ENCODE peak calls at places on chromosome 18, in ten cellular contexts. R is spleen, Q is suprapubic skin, E is sigmoid colon, J is HCT116, Z is H1, T is endothelial cell of umbilical vein, D is prostate gland, G is GM12891, S is GM12878. H is an unnamed sample.

GRCh38 chr18:76689646-76690264 is 132.6 kb upstream of the ZNF236 start:
- DNase-seq in E (peak), G (no peak), J (no peak), Q (no peak), Z (no peak), R (no peak), S (no peak), D (no peak), T (no peak), H (no peak)

GRCh38 chr18:13235326-13235937 is 16.9 kb downstream of the LDLRAD4 start:
- DNase-seq in T (peak), E (no peak), D (no peak), R (no peak), Q (peak), J (no peak), G (no peak), Z (no peak), S (no peak), H (no peak)

GRCh38 chr18:45837283-45838070 is 12.0 kb downstream of the SIGLEC15 start:
- DNase-seq in Z (peak), E (no peak), D (no peak), T (peak), R (peak), J (no peak), Q (no peak), S (no peak), G (no peak), H (peak)

GRCh38 chr18:9803698-9804516 is 81.9 kb upstream of the TXNDC2 start:
- DNase-seq in Q (no peak), R (no peak), D (peak), Z (no peak), J (no peak), S (no peak), T (peak), G (no peak), E (peak), H (no peak)

GRCh38 chr18:75208055-75208835 is 694 bp downstream of the PTGR3 start:
- DNase-seq in E (peak), G (no peak), R (peak), D (peak), Q (no peak), J (no peak), Z (no peak), T (peak), S (no peak), H (no peak)

GRCh38 chr18:35143615-35144596 is 96.9 kb upstream of the ZNF397 start:
- DNase-seq in D (peak), G (no peak), J (peak), Z (peak), R (no peak), Q (no peak), E (peak), S (no peak), T (peak), H (no peak)

GRCh38 chr18:58668897-58669296 is 2.4 kb upstream of the MALT1 start:
- DNase-seq in Z (no peak), E (no peak), T (peak), D (no peak), Q (no peak), J (peak), G (no peak), S (no peak), R (no peak), H (no peak)

GRCh38 chr18:48805826-48806535 is 144.8 kb downstream of the SMAD7 start:
- DNase-seq in E (peak), J (no peak), T (no peak), S (no peak), Q (peak), R (no peak), G (no peak), D (no peak), Z (no peak), H (no peak)

GRCh38 chr18:66632771-66633170 is 28.9 kb upstream of the CDH19 start:
- DNase-seq in E (no peak), D (no peak), S (no peak), Z (no peak), R (no peak), G (no peak), J (no peak), T (peak), Q (no peak), H (no peak)

GRCh38 chr18:71249791-71250190 is 960.9 kb downstream of the SOCS6 start:
- DNase-seq in G (no peak), Q (no peak), T (no peak), R (no peak), S (no peak), Z (no peak), J (no peak), E (no peak), D (no peak), H (no peak)

GRCh38 chr18:47263197-47263827 is 11.9 kb upstream of the SKOR2 start:
- DNase-seq in E (no peak), T (no peak), R (peak), S (no peak), G (no peak), D (no peak), J (no peak), Q (no peak), Z (no peak), H (no peak)

GRCh38 chr18:23981369-23981768 is 33.2 kb upstream of the TTC39C start:
- DNase-seq in T (no peak), Q (no peak), S (peak), Z (no peak), D (no peak), E (no peak), G (no peak), J (no peak), R (no peak), H (no peak)

GRCh38 chr18:43578636-43579203 is 301.4 kb upstream of the SYT4 start:
- DNase-seq in S (no peak), D (no peak), Q (no peak), G (no peak), J (no peak), T (peak), Z (no peak), R (no peak), E (no peak), H (no peak)

GRCh38 chr18:52313213-52313612 is 26.8 kb upstream of the DCC start:
- DNase-seq in E (no peak), Z (no peak), J (no peak), R (no peak), G (no peak), D (no peak), T (no peak), Q (no peak), S (no peak), H (no peak)

GRCh38 chr18:47100214-47100831 is 50.0 kb downstream of the HDHD2 start:
- DNase-seq in S (no peak), Q (no peak), G (peak), T (peak), D (peak), R (peak), Z (peak), J (peak), E (peak), H (no peak)

GRCh38 chr18:9824474-9824832 is 61.3 kb upstream of the TXNDC2 start:
- DNase-seq in S (no peak), J (no peak), D (peak), Z (no peak), Q (no peak), R (no peak), E (peak), G (no peak), T (no peak), H (no peak)

GRCh38 chr18:21100141-21100540 is 11.5 kb downstream of the ROCK1 start:
- DNase-seq in G (no peak), T (peak), R (no peak), J (no peak), E (no peak), Q (no peak), Z (no peak), D (no peak), S (no peak), H (no peak)

GRCh38 chr18:11149441-11150270 is at the start of gene PIEZO2:
- DNase-seq in R (peak), T (peak), G (peak), Z (no peak), S (peak), E (peak), Q (no peak), D (peak), J (no peak), H (no peak)

GRCh38 chr18:8898990-8899389 is 193.6 kb downstream of the MTCL1 start:
- DNase-seq in E (no peak), Q (no peak), R (no peak), S (no peak), J (no peak), D (no peak), T (no peak), G (no peak), Z (no peak), H (no peak)

GRCh38 chr18:32040936-32041335 is 22.3 kb downstream of the RNF125 start:
- DNase-seq in G (no peak), T (peak), D (no peak), S (no peak), J (no peak), E (no peak), Q (no peak), R (no peak), Z (no peak), H (no peak)

GRCh38 chr18:79935499-79935898 is 16.0 kb downstream of the SLC66A2 start:
- DNase-seq in J (no peak), S (no peak), Z (no peak), G (no peak), D (no peak), Q (peak), T (no peak), E (peak), R (no peak), H (no peak)

GRCh38 chr18:27991391-27991790 is 185.5 kb downstream of the CDH2 start:
- DNase-seq in J (no peak), D (no peak), Z (no peak), G (no peak), R (no peak), S (no peak), T (no peak), E (no peak), Q (no peak), H (no peak)

GRCh38 chr18:961644-962355 is 57.1 kb downstream of the ADCYAP1 start:
- DNase-seq in T (peak), E (no peak), Q (no peak), D (no peak), S (no peak), Z (peak), J (peak), G (peak), R (no peak), H (no peak)

GRCh38 chr18:62018034-62018760 is 125.4 kb upstream of the RNF152 start:
- DNase-seq in J (no peak), T (no peak), R (no peak), E (peak), G (no peak), Q (peak), S (no peak), Z (no peak), D (peak), H (no peak)

GRCh38 chr18:57797209-57797651 is 5.9 kb downstream of the ATP8B1 start:
- DNase-seq in J (no peak), E (no peak), R (no peak), D (no peak), T (no peak), G (no peak), Q (no peak), Z (no peak), S (no peak), H (no peak)

GRCh38 chr18:67342159-67342558 is 174.4 kb downstream of the DSEL start:
- DNase-seq in R (no peak), Z (no peak), Q (no peak), J (no peak), E (no peak), G (no peak), S (no peak), D (no peak), T (no peak), H (no peak)

GRCh38 chr18:9569178-9569577 is 45.2 kb downstream of the PPP4R1 start:
- DNase-seq in T (no peak), Z (no peak), D (no peak), R (no peak), G (no peak), J (no peak), S (no peak), E (no peak), Q (no peak), H (no peak)

GRCh38 chr18:62331581-62332436 is 6.7 kb downstream of the TNFRSF11A start:
- DNase-seq in S (no peak), D (no peak), R (peak), J (no peak), Q (no peak), E (peak), Z (no peak), T (peak), G (no peak), H (no peak)

GRCh38 chr18:8052237-8052701 is 485.2 kb downstream of the PTPRM start:
- DNase-seq in J (no peak), Q (no peak), S (no peak), E (no peak), T (no peak), G (no peak), Z (no peak), R (no peak), D (no peak), H (no peak)

GRCh38 chr18:24987271-24987932 is 364.6 kb downstream of the ZNF521 start:
- DNase-seq in Q (peak), Z (no peak), T (peak), S (no peak), E (peak), G (no peak), D (peak), R (no peak), J (no peak), H (no peak)

GRCh38 chr18:47772374-47773248 is 157.8 kb downstream of the SMAD2 start:
- DNase-seq in Z (peak), Q (no peak), J (peak), S (no peak), G (no peak), D (no peak), E (no peak), T (peak), R (peak), H (peak)

GRCh38 chr18:47883771-47884413 is 46.6 kb downstream of the SMAD2 start:
- DNase-seq in E (no peak), S (no peak), Q (no peak), Z (no peak), G (no peak), T (peak), R (no peak), D (no peak), J (no peak), H (no peak)

GRCh38 chr18:21855432-21855831 is 114.8 kb downstream of the MIB1 start:
- DNase-seq in D (no peak), S (no peak), E (no peak), Q (no peak), R (no peak), Z (no peak), G (no peak), J (no peak), T (no peak), H (no peak)

DNA sequence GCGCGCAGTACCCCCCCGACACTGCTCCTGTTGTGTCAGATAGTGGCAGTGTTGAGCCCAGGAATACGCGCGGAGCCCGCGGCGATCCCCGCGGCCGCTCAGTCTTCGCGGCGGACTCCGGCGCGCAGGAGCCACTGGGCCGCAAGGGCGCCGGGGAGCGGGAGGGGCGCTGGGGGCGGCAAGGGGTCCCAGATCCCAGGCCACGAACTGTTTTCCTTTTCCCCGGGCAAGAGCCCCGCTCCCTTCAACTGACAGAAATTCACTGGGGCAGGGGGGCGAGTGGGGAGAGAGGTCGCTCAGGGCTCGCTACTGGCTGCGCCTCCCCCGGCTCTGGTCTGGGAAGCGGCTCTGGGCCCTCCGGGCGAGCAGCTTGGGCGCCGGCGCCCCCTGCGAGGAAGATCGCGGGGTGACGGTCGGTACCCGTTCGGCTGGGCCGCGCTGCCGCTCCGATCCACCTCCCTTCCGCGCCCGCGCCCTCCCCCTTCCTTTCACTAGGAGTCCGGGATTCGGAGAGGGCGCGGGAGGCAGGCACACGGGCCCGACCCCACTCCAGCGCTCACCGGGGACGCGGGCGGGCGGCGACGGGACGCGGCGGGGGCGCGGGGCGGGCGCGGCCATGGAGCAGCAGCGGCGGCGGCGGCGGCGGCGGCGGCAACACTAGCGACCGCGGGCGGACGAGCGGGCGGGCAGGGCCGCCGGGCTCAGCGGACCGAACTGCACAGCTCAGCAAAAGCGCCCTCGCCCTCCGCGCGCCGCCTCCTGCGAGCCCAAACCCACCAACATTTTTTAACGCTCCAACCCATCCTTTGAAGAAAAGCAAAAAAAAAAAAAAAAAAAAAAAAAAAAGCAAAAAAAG is 1.4 kb upstream of the SETBP1 start:
- DNase-seq in T (peak), R (peak), E (peak), S (no peak), Z (peak), J (no peak), D (peak), Q (peak), G (peak), H (peak)
- TF ChIP-seq POLR2A in T (no peak), R (peak), E (peak), S (peak), Z (no peak), J (no peak), D (peak), Q (no peak), G (peak), H (peak)

GRCh38 chr18:70025580-70025979 is 77.9 kb upstream of the CD226 start:
- DNase-seq in S (no peak), D (no peak), E (no peak), G (no peak), R (no peak), J (no peak), Z (no peak), Q (no peak), T (peak), H (no peak)

GRCh38 chr18:70028084-70028483 is 80.4 kb upstream of the CD226 start:
- DNase-seq in J (no peak), S (no peak), D (no peak), Z (no peak), G (no peak), E (no peak), Q (no peak), R (no peak), T (no peak), H (no peak)

GRCh38 chr18:70028734-70029133 is 81.1 kb upstream of the CD226 start:
- DNase-seq in T (no peak), Q (no peak), S (peak), G (no peak), R (no peak), Z (no peak), J (no peak), D (no peak), E (no peak), H (no peak)

GRCh38 chr18:70029163-70029562 is 81.5 kb upstream of the CD226 start:
- DNase-seq in T (no peak), Q (no peak), E (no peak), Z (no peak), S (no peak), R (no peak), J (no peak), G (no peak), D (no peak), H (no peak)

DNA sequence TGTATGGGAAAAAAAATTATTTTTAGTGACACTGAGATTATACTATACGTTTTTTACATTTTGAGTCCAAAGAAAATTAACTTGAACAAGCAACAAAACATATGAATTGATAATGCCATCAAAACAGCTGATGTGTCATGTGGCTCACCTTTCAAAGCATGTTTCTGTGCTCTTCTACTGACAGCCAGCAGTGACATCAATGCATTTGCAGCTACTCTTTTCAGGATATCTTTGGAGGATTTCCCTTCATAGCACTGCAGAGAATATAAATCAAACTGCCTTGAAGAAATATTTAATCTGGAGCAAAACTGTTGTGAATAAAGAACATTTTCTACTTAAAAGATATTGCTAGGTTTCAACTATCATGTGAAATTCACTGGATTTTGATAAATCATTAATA is 83.1 kb upstream of the CD226 start:
- DNase-seq in D (no peak), J (no peak), S (no peak), T (no peak), Z (no peak), E (no peak), R (no peak), G (no peak), Q (no peak), H (no peak)
- TF ChIP-seq POLR2AphosphoS5 in D (no peak), J (no peak), S (no peak), T (no peak), Z (no peak), E (no peak), R (no peak), G (no peak), Q (no peak), H (no peak)

GRCh38 chr18:54267688-54268087 is 1.6 kb upstream of the POLI start:
- DNase-seq in T (no peak), E (no peak), Q (no peak), S (no peak), R (no peak), G (no peak), J (no peak), Z (no peak), D (no peak), H (no peak)
- TF ChIP-seq POLR2A in T (no peak), E (no peak), Q (no peak), S (no peak), R (no peak), G (no peak), J (no peak), Z (no peak), D (no peak), H (no peak)

GRCh38 chr18:44731866-44732555 is 51.3 kb downstream of the SETBP1 start:
- DNase-seq in J (no peak), T (no peak), E (no peak), S (no peak), D (no peak), G (no peak), Q (no peak), R (no peak), Z (no peak), H (no peak)
- TF ChIP-seq POLR2AphosphoS5 in J (no peak), T (no peak), E (no peak), S (no peak), D (peak), G (no peak), Q (no peak), R (no peak), Z (no peak), H (no peak)

GRCh38 chr18:5630057-5630765 is 86.4 kb upstream of the EPB41L3 start:
- DNase-seq in S (no peak), E (peak), Z (peak), R (peak), D (peak), J (no peak), T (peak), G (peak), Q (peak), H (peak)
- TF ChIP-seq POLR2A in S (no peak), E (no peak), Z (no peak), R (no peak), D (peak), J (no peak), T (no peak), G (no peak), Q (no peak), H (no peak)

GRCh38 chr18:39007523-39007922 is 1441.9 kb upstream of the CELF4 start:
- DNase-seq in Q (no peak), J (no peak), G (no peak), S (no peak), D (no peak), Z (no peak), T (no peak), E (no peak), R (no peak), H (no peak)
- TF ChIP-seq POLR2AphosphoS5 in Q (no peak), J (no peak), G (no peak), S (no peak), D (no peak), Z (no peak), T (no peak), E (no peak), R (no peak), H (no peak)

GRCh38 chr18:54608008-54608642 is 17.1 kb downstream of the DYNAP start:
- DNase-seq in Z (no peak), D (no peak), T (peak), Q (no peak), J (no peak), E (no peak), G (no peak), S (no peak), R (no peak), H (no peak)
- TF ChIP-seq POLR2A in Z (no peak), D (no peak), T (no peak), Q (no peak), J (no peak), E (no peak), G (no peak), S (no peak), R (no peak), H (no peak)

H was measured in breast epithelium.